ENCODE peak calls at places on chromosome 22, in four cellular contexts. One of them, this sample, is unnamed.

GRCh38 chr22:24803064-24803542 is 2.9 kb upstream of the SGSM1 start:
- DNase-seq in CD4-positive, alpha-beta T cell: peak; percentile 47
- DNase-seq in bronchial epithelial cell: peak; percentile 25
- DNase-seq in endothelial cell: peak; percentile 77
- DNase-seq in this sample: peak; percentile 54

GRCh38 chr22:22687638-22688500 is 43.5 kb downstream of the GGTLC2 start:
- DNase-seq in CD4-positive, alpha-beta T cell: no peak
- DNase-seq in bronchial epithelial cell: peak; percentile 53
- DNase-seq in endothelial cell: peak; percentile 51
- DNase-seq in this sample: peak; percentile 63

GRCh38 chr22:31659246-31659645 is 2.8 kb downstream of the PISD start:
- DNase-seq in CD4-positive, alpha-beta T cell: no peak
- DNase-seq in bronchial epithelial cell: peak; percentile 73
- DNase-seq in endothelial cell: no peak
- DNase-seq in this sample: no peak

GRCh38 chr22:23608583-23608982 is 23.5 kb downstream of the DRICH1 start:
- DNase-seq in CD4-positive, alpha-beta T cell: no peak
- DNase-seq in bronchial epithelial cell: no peak
- DNase-seq in endothelial cell: peak; percentile 64
- DNase-seq in this sample: peak; percentile 24

GRCh38 chr22:46586123-46586519 is 34.1 kb upstream of the GRAMD4 start:
- DNase-seq in CD4-positive, alpha-beta T cell: no peak
- DNase-seq in bronchial epithelial cell: no peak
- DNase-seq in endothelial cell: no peak
- DNase-seq in this sample: no peak

GRCh38 chr22:50198624-50199017 is 2.2 kb upstream of the SELENOO start:
- DNase-seq in CD4-positive, alpha-beta T cell: no peak
- DNase-seq in bronchial epithelial cell: no peak
- DNase-seq in endothelial cell: no peak
- DNase-seq in this sample: no peak

GRCh38 chr22:22089459-22090308 is 107.1 kb upstream of the TOP3B start:
- DNase-seq in CD4-positive, alpha-beta T cell: no peak
- DNase-seq in bronchial epithelial cell: no peak
- DNase-seq in endothelial cell: no peak
- DNase-seq in this sample: no peak

GRCh38 chr22:21921729-21922128 is 30.9 kb downstream of the PPM1F start:
- DNase-seq in CD4-positive, alpha-beta T cell: no peak
- DNase-seq in bronchial epithelial cell: no peak
- DNase-seq in endothelial cell: no peak
- DNase-seq in this sample: no peak

GRCh38 chr22:47294222-47294532 is 531.7 kb downstream of the TBC1D22A start:
- DNase-seq in CD4-positive, alpha-beta T cell: no peak
- DNase-seq in bronchial epithelial cell: no peak
- DNase-seq in endothelial cell: no peak
- DNase-seq in this sample: peak; percentile 69

GRCh38 chr22:32701021-32701420 is 100.5 kb upstream of the TIMP3 start:
- DNase-seq in CD4-positive, alpha-beta T cell: no peak
- DNase-seq in bronchial epithelial cell: peak; percentile 75
- DNase-seq in endothelial cell: no peak
- DNase-seq in this sample: peak; percentile 23

GRCh38 chr22:48889887-48890692 is 937.6 kb downstream of the BRD1 start:
- DNase-seq in CD4-positive, alpha-beta T cell: no peak
- DNase-seq in bronchial epithelial cell: no peak
- DNase-seq in endothelial cell: no peak
- DNase-seq in this sample: no peak

GRCh38 chr22:37455896-37456295 is 28.6 kb upstream of the ELFN2 start:
- DNase-seq in CD4-positive, alpha-beta T cell: no peak
- DNase-seq in bronchial epithelial cell: no peak
- DNase-seq in endothelial cell: no peak
- DNase-seq in this sample: no peak

GRCh38 chr22:46070722-46071450 is 79.4 kb upstream of the PPARA start:
- DNase-seq in CD4-positive, alpha-beta T cell: peak; percentile 48
- DNase-seq in bronchial epithelial cell: no peak
- DNase-seq in endothelial cell: no peak
- DNase-seq in this sample: peak; percentile 64

GRCh38 chr22:30474683-30475424 is 3.0 kb upstream of the SEC14L3 start:
- DNase-seq in CD4-positive, alpha-beta T cell: no peak
- DNase-seq in bronchial epithelial cell: peak; percentile 11
- DNase-seq in endothelial cell: no peak
- DNase-seq in this sample: no peak

GRCh38 chr22:48719978-48720661 is 1107.6 kb downstream of the BRD1 start:
- DNase-seq in CD4-positive, alpha-beta T cell: no peak
- DNase-seq in bronchial epithelial cell: no peak
- DNase-seq in endothelial cell: peak; percentile 53
- DNase-seq in this sample: no peak

GRCh38 chr22:21074092-21074715 is 28.5 kb downstream of the LRRC74B start:
- DNase-seq in CD4-positive, alpha-beta T cell: no peak
- DNase-seq in bronchial epithelial cell: peak; percentile 92
- DNase-seq in endothelial cell: no peak
- DNase-seq in this sample: peak; percentile 85

GRCh38 chr22:21590809-21591641 is 23.5 kb downstream of the UBE2L3 start:
- DNase-seq in CD4-positive, alpha-beta T cell: no peak
- DNase-seq in bronchial epithelial cell: no peak
- DNase-seq in endothelial cell: no peak
- DNase-seq in this sample: no peak

GRCh38 chr22:45971389-45972028 is 5.5 kb downstream of the WNT7B start:
- DNase-seq in CD4-positive, alpha-beta T cell: no peak
- DNase-seq in bronchial epithelial cell: no peak
- DNase-seq in endothelial cell: no peak
- DNase-seq in this sample: no peak

DNA sequence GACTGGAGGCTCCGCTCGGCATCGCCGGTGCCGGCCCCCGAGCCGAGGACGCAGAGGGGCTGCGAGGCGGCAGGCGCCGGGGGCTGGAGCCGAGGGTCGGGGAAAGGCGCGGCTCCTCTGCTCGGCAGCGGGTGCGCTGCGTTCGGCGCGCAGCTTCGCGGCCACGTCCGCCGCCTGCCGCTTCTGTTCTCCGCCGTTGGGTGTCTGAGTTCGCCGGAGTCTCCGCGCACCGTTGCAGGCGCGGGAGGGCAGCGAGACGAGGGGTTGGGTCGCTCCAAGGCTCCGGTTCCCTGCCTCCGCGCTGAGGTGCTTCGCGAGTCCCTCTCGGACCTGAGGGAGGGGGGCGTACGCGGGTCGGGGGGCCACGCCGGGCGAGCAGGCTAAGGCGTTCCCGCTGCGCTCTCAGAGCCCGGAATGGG is 350 bp downstream of the MN1 start:
- DNase-seq in CD4-positive, alpha-beta T cell: peak; percentile 18
- DNase-seq in bronchial epithelial cell: no peak
- DNase-seq in endothelial cell: peak; percentile 52
- DNase-seq in this sample: peak; percentile 34
- TF ChIP-seq CTCF in CD4-positive, alpha-beta T cell: no peak
- TF ChIP-seq CTCF in bronchial epithelial cell: peak; percentile 23
- TF ChIP-seq CTCF in endothelial cell: no peak
- TF ChIP-seq CTCF in this sample: no peak

GRCh38 chr22:28714043-28714442 is 27.6 kb downstream of the CHEK2 start:
- DNase-seq in CD4-positive, alpha-beta T cell: no peak
- DNase-seq in bronchial epithelial cell: peak; percentile 23
- DNase-seq in endothelial cell: no peak
- DNase-seq in this sample: no peak
- TF ChIP-seq CTCF in CD4-positive, alpha-beta T cell: no peak
- TF ChIP-seq CTCF in bronchial epithelial cell: no peak
- TF ChIP-seq CTCF in endothelial cell: no peak
- TF ChIP-seq CTCF in this sample: no peak

DNA sequence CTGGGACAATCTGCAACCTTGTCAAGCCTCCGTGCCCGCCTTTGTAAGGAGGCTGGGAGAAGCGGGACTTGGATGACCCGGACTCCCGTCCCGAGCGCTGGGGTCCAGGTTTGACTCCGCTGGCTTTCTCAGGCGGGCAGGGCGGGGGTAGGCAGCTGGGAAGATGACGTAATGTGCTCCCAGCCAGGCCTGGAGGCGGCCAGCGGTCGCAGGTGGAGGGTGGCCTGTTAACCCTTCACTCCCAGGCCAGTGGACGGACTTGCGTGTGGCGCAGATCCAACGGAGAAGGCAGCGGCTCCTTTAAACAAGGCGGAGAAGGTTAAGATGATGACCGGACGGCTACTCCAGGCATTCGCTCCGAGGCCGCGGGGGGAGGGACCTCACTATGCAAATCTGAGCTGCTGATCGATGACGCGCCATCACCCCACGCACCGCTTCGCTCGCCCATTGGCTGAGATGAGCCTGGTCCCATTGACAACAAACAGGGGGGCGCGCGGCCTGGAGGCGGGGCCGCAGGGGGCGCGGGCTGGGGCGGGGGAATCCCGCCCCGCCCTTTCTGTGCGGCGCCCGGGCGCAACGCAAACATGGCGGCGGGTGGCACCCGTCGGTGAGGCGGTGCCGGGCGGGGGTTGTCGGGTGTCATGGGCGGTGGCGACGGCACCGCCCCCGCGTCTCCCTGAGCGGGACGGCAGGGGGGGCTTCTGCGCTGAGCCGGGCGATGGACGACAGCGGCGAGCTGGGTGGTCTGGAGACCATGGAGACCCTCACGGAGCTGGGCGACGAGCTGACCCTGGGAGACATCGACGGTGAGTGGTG is at the start of gene SREBF2:
- DNase-seq in CD4-positive, alpha-beta T cell: peak; percentile 98
- DNase-seq in bronchial epithelial cell: peak; percentile 98
- DNase-seq in endothelial cell: peak; percentile 99
- DNase-seq in this sample: peak; percentile 100
- TF ChIP-seq CTCF in CD4-positive, alpha-beta T cell: no peak
- TF ChIP-seq CTCF in bronchial epithelial cell: peak; percentile 15
- TF ChIP-seq CTCF in endothelial cell: no peak
- TF ChIP-seq CTCF in this sample: no peak

GRCh38 chr22:43827336-43827735 is 15.2 kb upstream of the EFCAB6 start:
- DNase-seq in CD4-positive, alpha-beta T cell: no peak
- DNase-seq in bronchial epithelial cell: no peak
- DNase-seq in endothelial cell: no peak
- DNase-seq in this sample: no peak

GRCh38 chr22:43829904-43830851 is 18.1 kb upstream of the EFCAB6 start:
- DNase-seq in CD4-positive, alpha-beta T cell: no peak
- DNase-seq in bronchial epithelial cell: no peak
- DNase-seq in endothelial cell: no peak
- DNase-seq in this sample: no peak

GRCh38 chr22:43829448-43829821 is 17.3 kb upstream of the EFCAB6 start:
- DNase-seq in CD4-positive, alpha-beta T cell: no peak
- DNase-seq in bronchial epithelial cell: no peak
- DNase-seq in endothelial cell: no peak
- DNase-seq in this sample: no peak

GRCh38 chr22:43827926-43828710 is 16.0 kb upstream of the EFCAB6 start:
- DNase-seq in CD4-positive, alpha-beta T cell: no peak
- DNase-seq in bronchial epithelial cell: no peak
- DNase-seq in endothelial cell: no peak
- DNase-seq in this sample: no peak

GRCh38 chr22:43828711-43829447 is 16.8 kb upstream of the EFCAB6 start:
- DNase-seq in CD4-positive, alpha-beta T cell: no peak
- DNase-seq in bronchial epithelial cell: no peak
- DNase-seq in endothelial cell: no peak
- DNase-seq in this sample: no peak
- TF ChIP-seq CTCF in CD4-positive, alpha-beta T cell: no peak
- TF ChIP-seq CTCF in bronchial epithelial cell: no peak
- TF ChIP-seq CTCF in endothelial cell: no peak
- TF ChIP-seq CTCF in this sample: no peak

DNA sequence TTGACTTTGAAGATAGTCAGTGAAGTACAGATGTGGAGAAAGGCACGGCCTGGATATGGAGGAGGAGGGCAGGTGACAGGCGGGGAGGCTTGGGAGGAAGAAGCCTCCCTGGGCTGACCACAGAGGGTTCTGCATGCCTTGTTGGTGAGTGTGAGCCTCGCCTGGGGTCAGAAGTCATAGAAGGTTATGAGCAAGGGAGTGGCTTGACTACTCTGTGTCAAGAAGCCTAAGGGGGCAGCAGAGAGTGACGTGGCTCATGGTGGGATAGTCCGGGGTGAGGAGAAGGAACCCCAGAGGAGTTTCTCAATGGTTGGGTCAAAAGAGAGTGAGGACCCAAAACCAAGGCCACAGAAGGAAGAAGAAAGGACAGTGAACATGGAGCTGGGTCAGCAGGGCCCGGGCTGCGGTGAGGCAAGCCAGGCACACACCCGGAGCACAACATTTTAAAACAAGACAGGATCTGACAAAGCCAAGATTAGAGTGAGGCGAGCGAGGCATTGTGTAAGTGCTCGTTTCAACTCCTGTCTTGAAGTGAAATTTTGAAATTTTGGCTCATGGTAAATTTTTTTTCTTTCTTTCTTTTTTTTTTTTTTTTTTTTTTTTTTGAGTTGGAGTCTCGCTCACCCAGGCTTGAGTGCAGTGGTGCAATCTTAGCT is 31.9 kb downstream of the PDGFB start:
- DNase-seq in CD4-positive, alpha-beta T cell: no peak
- DNase-seq in bronchial epithelial cell: peak; percentile 37
- DNase-seq in endothelial cell: no peak
- DNase-seq in this sample: peak; percentile 74
- TF ChIP-seq CTCF in CD4-positive, alpha-beta T cell: no peak
- TF ChIP-seq CTCF in bronchial epithelial cell: no peak
- TF ChIP-seq CTCF in endothelial cell: no peak
- TF ChIP-seq CTCF in this sample: no peak

GRCh38 chr22:36350751-36351594 is 36.8 kb downstream of the MYH9 start:
- DNase-seq in CD4-positive, alpha-beta T cell: no peak
- DNase-seq in bronchial epithelial cell: peak; percentile 51
- DNase-seq in endothelial cell: no peak
- DNase-seq in this sample: peak; percentile 52
- TF ChIP-seq CTCF in CD4-positive, alpha-beta T cell: no peak
- TF ChIP-seq CTCF in bronchial epithelial cell: peak; percentile 17
- TF ChIP-seq CTCF in endothelial cell: no peak
- TF ChIP-seq CTCF in this sample: no peak